ENCODE peak calls at places on chromosomes 2 and 18, in five cellular contexts. One of them, this sample, is unnamed.

GRCh38 chr2:196218109-196218508 is 46.7 kb upstream of the STK17B start:
- DNase-seq in endothelial cell: no peak
- DNase-seq in GM23338: no peak
- DNase-seq in AG10803: no peak
- DNase-seq in omental fat pad: no peak
- DNase-seq in this sample: no peak

GRCh38 chr2:101337877-101338276 is 29.4 kb upstream of the RNF149 start:
- DNase-seq in endothelial cell: no peak
- DNase-seq in GM23338: no peak
- DNase-seq in AG10803: peak; percentile 22
- DNase-seq in omental fat pad: no peak
- DNase-seq in this sample: no peak

GRCh38 chr2:70995227-70995729 is 605 bp upstream of the TEX261 start:
- DNase-seq in endothelial cell: no peak
- DNase-seq in GM23338: peak; percentile 76
- DNase-seq in AG10803: peak; percentile 35
- DNase-seq in omental fat pad: no peak
- DNase-seq in this sample: peak; percentile 45

GRCh38 chr2:157264099-157264498 is 6.6 kb downstream of the GALNT5 start:
- DNase-seq in endothelial cell: no peak
- DNase-seq in GM23338: no peak
- DNase-seq in AG10803: peak; percentile 77
- DNase-seq in omental fat pad: no peak
- DNase-seq in this sample: no peak

GRCh38 chr2:75605770-75606535 is 40.6 kb upstream of the MRPL19 start:
- DNase-seq in endothelial cell: no peak
- DNase-seq in GM23338: peak; percentile 46
- DNase-seq in AG10803: peak; percentile 99
- DNase-seq in omental fat pad: no peak
- DNase-seq in this sample: no peak

GRCh38 chr2:234880551-234881211 is 71.1 kb upstream of the SH3BP4 start:
- DNase-seq in endothelial cell: no peak
- DNase-seq in GM23338: no peak
- DNase-seq in AG10803: peak; percentile 40
- DNase-seq in omental fat pad: no peak
- DNase-seq in this sample: no peak

GRCh38 chr18:79863161-79863945 is 65.6 kb downstream of the KCNG2 start:
- DNase-seq in endothelial cell: peak; percentile 2
- DNase-seq in GM23338: peak; percentile 30
- DNase-seq in AG10803: no peak
- DNase-seq in omental fat pad: no peak
- DNase-seq in this sample: peak; percentile 15

GRCh38 chr2:216210711-216211131 is 101.6 kb downstream of the XRCC5 start:
- DNase-seq in endothelial cell: peak; percentile 9
- DNase-seq in GM23338: no peak
- DNase-seq in AG10803: peak; percentile 82
- DNase-seq in omental fat pad: no peak
- DNase-seq in this sample: no peak

GRCh38 chr2:239257511-239257937 is 143.3 kb downstream of the HDAC4 start:
- DNase-seq in endothelial cell: no peak
- DNase-seq in GM23338: no peak
- DNase-seq in AG10803: peak; percentile 88
- DNase-seq in omental fat pad: no peak
- DNase-seq in this sample: no peak

GRCh38 chr18:3903341-3903740 is 453.4 kb downstream of the TGIF1 start:
- DNase-seq in endothelial cell: no peak
- DNase-seq in GM23338: no peak
- DNase-seq in AG10803: peak; percentile 84
- DNase-seq in omental fat pad: no peak
- DNase-seq in this sample: no peak

GRCh38 chr2:124804014-124804940 is 779.2 kb downstream of the CNTNAP5 start:
- DNase-seq in endothelial cell: peak; percentile 22
- DNase-seq in GM23338: peak; percentile 81
- DNase-seq in AG10803: peak; percentile 0
- DNase-seq in omental fat pad: no peak
- DNase-seq in this sample: peak; percentile 20

GRCh38 chr18:8508320-8508719 is 100.9 kb upstream of the RAB12 start:
- DNase-seq in endothelial cell: no peak
- DNase-seq in GM23338: no peak
- DNase-seq in AG10803: no peak
- DNase-seq in omental fat pad: no peak
- DNase-seq in this sample: no peak

GRCh38 chr2:190182071-190182524 is 119.6 kb upstream of the MSTN start:
- DNase-seq in endothelial cell: no peak
- DNase-seq in GM23338: no peak
- DNase-seq in AG10803: no peak
- DNase-seq in omental fat pad: no peak
- DNase-seq in this sample: no peak

GRCh38 chr2:190181066-190181681 is 118.6 kb upstream of the MSTN start:
- DNase-seq in endothelial cell: no peak
- DNase-seq in GM23338: no peak
- DNase-seq in AG10803: peak; percentile 26
- DNase-seq in omental fat pad: no peak
- DNase-seq in this sample: no peak

GRCh38 chr2:190185380-190185779 is 122.9 kb upstream of the MSTN start:
- DNase-seq in endothelial cell: no peak
- DNase-seq in GM23338: no peak
- DNase-seq in AG10803: no peak
- DNase-seq in omental fat pad: no peak
- DNase-seq in this sample: no peak

GRCh38 chr2:190184460-190184859 is 121.9 kb upstream of the MSTN start:
- DNase-seq in endothelial cell: no peak
- DNase-seq in GM23338: no peak
- DNase-seq in AG10803: no peak
- DNase-seq in omental fat pad: no peak
- DNase-seq in this sample: no peak

GRCh38 chr2:190183535-190183934 is 121.0 kb upstream of the MSTN start:
- DNase-seq in endothelial cell: no peak
- DNase-seq in GM23338: no peak
- DNase-seq in AG10803: no peak
- DNase-seq in omental fat pad: no peak
- DNase-seq in this sample: no peak
- TF ChIP-seq CTCF in endothelial cell: no peak
- TF ChIP-seq CTCF in GM23338: no peak
- TF ChIP-seq CTCF in AG10803: no peak
- TF ChIP-seq CTCF in omental fat pad: no peak
- TF ChIP-seq CTCF in this sample: no peak

GRCh38 chr2:112724611-112725525 is 4.0 kb downstream of the NT5DC4 start:
- DNase-seq in endothelial cell: peak; percentile 50
- DNase-seq in GM23338: peak; percentile 54
- DNase-seq in AG10803: no peak
- DNase-seq in omental fat pad: no peak
- DNase-seq in this sample: no peak
- TF ChIP-seq CTCF in endothelial cell: no peak
- TF ChIP-seq CTCF in GM23338: peak; percentile 23
- TF ChIP-seq CTCF in AG10803: peak; percentile 12
- TF ChIP-seq CTCF in omental fat pad: no peak
- TF ChIP-seq CTCF in this sample: no peak

GRCh38 chr2:3198119-3198518 is 179.5 kb downstream of the EIPR1 start:
- DNase-seq in endothelial cell: peak; percentile 28
- DNase-seq in GM23338: peak; percentile 85
- DNase-seq in AG10803: no peak
- DNase-seq in omental fat pad: no peak
- DNase-seq in this sample: no peak
- TF ChIP-seq CTCF in endothelial cell: no peak
- TF ChIP-seq CTCF in GM23338: peak; percentile 55
- TF ChIP-seq CTCF in AG10803: no peak
- TF ChIP-seq CTCF in omental fat pad: no peak
- TF ChIP-seq CTCF in this sample: no peak

DNA sequence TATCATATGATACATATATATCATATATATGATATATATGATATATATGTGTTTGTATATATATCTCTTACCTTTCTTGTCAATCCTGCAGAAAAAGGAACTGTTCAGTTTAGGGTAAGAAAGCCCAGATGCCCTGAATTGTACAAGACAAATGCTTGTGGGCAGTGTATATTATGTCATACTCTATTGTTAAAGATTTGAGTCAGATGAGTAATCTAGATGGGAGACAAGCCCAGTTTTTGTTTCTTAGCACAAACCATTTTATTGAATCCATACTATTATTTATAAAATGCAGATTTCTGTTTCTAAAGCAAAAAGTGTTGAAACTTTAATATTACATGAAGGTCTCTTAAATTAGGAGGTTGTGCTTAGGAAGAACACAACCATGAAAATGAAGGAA is 90.6 kb downstream of the VRK2 start:
- DNase-seq in endothelial cell: no peak
- DNase-seq in GM23338: no peak
- DNase-seq in AG10803: peak; percentile 80
- DNase-seq in omental fat pad: no peak
- DNase-seq in this sample: no peak
- TF ChIP-seq CTCF in endothelial cell: no peak
- TF ChIP-seq CTCF in GM23338: no peak
- TF ChIP-seq CTCF in AG10803: no peak
- TF ChIP-seq CTCF in omental fat pad: no peak
- TF ChIP-seq CTCF in this sample: no peak

GRCh38 chr2:80971-81736 is 34.8 kb upstream of the FAM110C start:
- DNase-seq in endothelial cell: no peak
- DNase-seq in GM23338: no peak
- DNase-seq in AG10803: no peak
- DNase-seq in omental fat pad: no peak
- DNase-seq in this sample: no peak
- TF ChIP-seq CTCF in endothelial cell: no peak
- TF ChIP-seq CTCF in GM23338: no peak
- TF ChIP-seq CTCF in AG10803: no peak
- TF ChIP-seq CTCF in omental fat pad: no peak
- TF ChIP-seq CTCF in this sample: no peak

GRCh38 chr2:132669854-132670103 is 226 bp downstream of the LYPD1 start:
- DNase-seq in endothelial cell: peak; percentile 28
- DNase-seq in GM23338: peak; percentile 68
- DNase-seq in AG10803: no peak
- DNase-seq in omental fat pad: no peak
- DNase-seq in this sample: no peak

GRCh38 chr2:132670104-132670960 is at the start of gene LYPD1:
- DNase-seq in endothelial cell: peak; percentile 11
- DNase-seq in GM23338: peak; percentile 71
- DNase-seq in AG10803: no peak
- DNase-seq in omental fat pad: no peak
- DNase-seq in this sample: peak; percentile 26

GRCh38 chr2:132667716-132668115 is 2.3 kb downstream of the LYPD1 start:
- DNase-seq in endothelial cell: no peak
- DNase-seq in GM23338: no peak
- DNase-seq in AG10803: peak; percentile 56
- DNase-seq in omental fat pad: no peak
- DNase-seq in this sample: no peak

GRCh38 chr2:132668189-132668833 is 1.7 kb downstream of the LYPD1 start:
- DNase-seq in endothelial cell: peak; percentile 55
- DNase-seq in GM23338: peak; percentile 71
- DNase-seq in AG10803: no peak
- DNase-seq in omental fat pad: no peak
- DNase-seq in this sample: no peak

GRCh38 chr2:132668986-132669853 is 785 bp downstream of the LYPD1 start:
- DNase-seq in endothelial cell: peak; percentile 18
- DNase-seq in GM23338: peak; percentile 68
- DNase-seq in AG10803: no peak
- DNase-seq in omental fat pad: no peak
- DNase-seq in this sample: no peak
- TF ChIP-seq CTCF in endothelial cell: no peak
- TF ChIP-seq CTCF in GM23338: peak; percentile 19
- TF ChIP-seq CTCF in AG10803: no peak
- TF ChIP-seq CTCF in omental fat pad: no peak
- TF ChIP-seq CTCF in this sample: no peak

GRCh38 chr18:59275406-59275949 is 2.2 kb upstream of the RAX start:
- DNase-seq in endothelial cell: no peak
- DNase-seq in GM23338: peak; percentile 42
- DNase-seq in AG10803: no peak
- DNase-seq in omental fat pad: no peak
- DNase-seq in this sample: no peak

GRCh38 chr18:59276047-59276446 is 2.8 kb upstream of the RAX start:
- DNase-seq in endothelial cell: no peak
- DNase-seq in GM23338: peak; percentile 53
- DNase-seq in AG10803: no peak
- DNase-seq in omental fat pad: no peak
- DNase-seq in this sample: no peak

GRCh38 chr18:59279722-59280121 is 6.5 kb upstream of the RAX start:
- DNase-seq in endothelial cell: no peak
- DNase-seq in GM23338: no peak
- DNase-seq in AG10803: no peak
- DNase-seq in omental fat pad: no peak
- DNase-seq in this sample: no peak

GRCh38 chr18:59282341-59282740 is 9.1 kb upstream of the RAX start:
- DNase-seq in endothelial cell: no peak
- DNase-seq in GM23338: no peak
- DNase-seq in AG10803: no peak
- DNase-seq in omental fat pad: no peak
- DNase-seq in this sample: no peak

DNA sequence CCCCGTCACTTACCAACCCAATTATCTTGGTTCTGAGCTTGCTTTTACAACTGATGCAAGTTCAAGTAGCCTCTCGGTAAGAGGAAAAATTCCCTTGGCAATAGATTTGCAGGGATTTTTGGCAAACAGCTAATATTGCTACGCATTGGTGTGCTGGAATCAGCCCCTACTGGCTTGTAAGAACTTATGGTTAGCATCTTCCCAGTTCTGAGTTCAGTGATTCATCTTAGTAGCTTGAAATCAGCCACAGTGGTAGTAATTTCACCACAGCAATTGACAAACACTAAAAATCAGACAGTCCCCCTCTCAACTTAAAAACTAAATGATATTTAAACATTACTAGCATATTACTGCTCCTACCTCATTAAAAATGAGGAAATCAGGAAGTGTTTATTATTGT is 5.9 kb upstream of the RAX start:
- DNase-seq in endothelial cell: no peak
- DNase-seq in GM23338: no peak
- DNase-seq in AG10803: peak; percentile 40
- DNase-seq in omental fat pad: no peak
- DNase-seq in this sample: no peak
- TF ChIP-seq CTCF in endothelial cell: no peak
- TF ChIP-seq CTCF in GM23338: no peak
- TF ChIP-seq CTCF in AG10803: no peak
- TF ChIP-seq CTCF in omental fat pad: no peak
- TF ChIP-seq CTCF in this sample: no peak

This sample was measured in testis.